ENCODE peak calls at places on chromosome 20, in four cellular contexts. J is M059J, D is thoracic aorta, Y is cardiac septum. A is an unnamed sample.

GRCh38 chr20:62925420-62926228 is 681 bp downstream of the DIDO1 start:
- DNase-seq in J (peak), D (no peak), Y (no peak), A (peak)

GRCh38 chr20:38029453-38029852 is 3.8 kb downstream of the TTI1 start:
- DNase-seq in Y (no peak), D (no peak), J (no peak), A (no peak)

GRCh38 chr20:35288325-35289060 is 3.7 kb downstream of the FAM83C start:
- DNase-seq in J (no peak), Y (no peak), D (no peak), A (no peak)

GRCh38 chr20:58693226-58694006 is 816 bp downstream of the NPEPL1 start:
- DNase-seq in D (no peak), Y (no peak), J (peak), A (peak)

GRCh38 chr20:33211817-33212424 is 5.2 kb upstream of the BPIFA3 start:
- DNase-seq in J (peak), Y (no peak), D (no peak), A (peak)

GRCh38 chr20:33993800-33994623 is at the start of gene RALY:
- DNase-seq in Y (peak), J (peak), D (peak), A (peak)

GRCh38 chr20:24721891-24722530 is 227.1 kb upstream of the CST7 start:
- DNase-seq in D (no peak), J (no peak), Y (no peak), A (no peak)

GRCh38 chr20:9454781-9455180 is 59.6 kb upstream of the LAMP5 start:
- DNase-seq in Y (no peak), J (no peak), D (no peak), A (no peak)

GRCh38 chr20:43191946-43192847 is 2.5 kb upstream of the PTPRT start:
- DNase-seq in J (peak), Y (no peak), D (no peak), A (peak)

A was measured in A673.